ENCODE peak calls at places on chromosomes 6 and 20, in six cellular contexts. G is heart right ventricle, R is left ventricle myocardium inferior, C is cardiac muscle cell, H is heart left ventricle, P is OCI-LY7. Z is an unnamed sample.
A peak's percentile ranks its signal among the peaks of the same experiment; 100 is the strongest.

GRCh38 chr6:16409531-16410441 is 171.4 kb downstream of the GMPR start:
- DNase-seq in G (peak; percentile 50), C (peak; percentile 63), P (peak; percentile 65), R (peak; percentile 57), H (peak; percentile 48), Z (peak; percentile 68)

GRCh38 chr6:53956068-53956711 is 155.1 kb upstream of the MLIP start:
- DNase-seq in H (peak; percentile 75), P (peak; percentile 5), G (peak; percentile 51), C (peak; percentile 84), R (peak; percentile 60), Z (peak; percentile 67)

GRCh38 chr20:62489186-62489939 is 13.6 kb upstream of the GATA5 start:
- DNase-seq in P (no peak), H (no peak), G (no peak), R (no peak), C (no peak), Z (no peak)

GRCh38 chr6:45832063-45832462 is 183.6 kb downstream of the CLIC5 start:
- DNase-seq in G (no peak), R (no peak), C (no peak), P (no peak), H (no peak), Z (no peak)

GRCh38 chr6:52362443-52363221 is 681 bp downstream of the PAQR8 start:
- DNase-seq in G (peak; percentile 28), H (peak; percentile 39), P (peak; percentile 55), C (peak; percentile 42), R (peak; percentile 21), Z (peak; percentile 47)

GRCh38 chr6:21870071-21870729 is 276.6 kb downstream of the SOX4 start:
- DNase-seq in R (no peak), H (no peak), C (no peak), P (no peak), G (no peak), Z (no peak)

GRCh38 chr6:132341646-132342045 is 59.6 kb downstream of the MOXD1 start:
- DNase-seq in C (no peak), G (no peak), R (no peak), H (no peak), P (no peak), Z (no peak)

GRCh38 chr20:33501000-33501399 is 11.1 kb downstream of the CBFA2T2 start:
- DNase-seq in R (no peak), G (no peak), P (no peak), H (no peak), C (no peak), Z (no peak)

GRCh38 chr20:1327241-1327653 is 1.7 kb downstream of the SDCBP2 start:
- DNase-seq in G (no peak), P (no peak), C (no peak), R (no peak), H (peak; percentile 75), Z (peak; percentile 84)

GRCh38 chr6:156953478-156954146 is 176.4 kb downstream of the ARID1B start:
- DNase-seq in G (no peak), H (no peak), P (peak; percentile 19), R (no peak), C (peak; percentile 83), Z (no peak)

GRCh38 chr6:13980534-13980933 is 55.8 kb downstream of the RNF182 start:
- DNase-seq in H (no peak), G (no peak), P (no peak), C (no peak), R (no peak), Z (no peak)

GRCh38 chr6:144305985-144306384 is 20.9 kb downstream of the UTRN start:
- DNase-seq in P (no peak), R (no peak), G (no peak), C (no peak), H (no peak), Z (no peak)

GRCh38 chr20:45924391-45925261 is 9.9 kb upstream of the PCIF1 start:
- DNase-seq in P (no peak), H (peak; percentile 61), G (no peak), C (no peak), R (peak; percentile 50), Z (no peak)
- H3K4me3 ChIP-seq in P (no peak overlapping the region), H (peak overlapping the region; percentile 16), G (no peak overlapping the region), C (no peak overlapping the region), R (peak overlapping the region; percentile 16), Z (peak overlapping the region; percentile 7)

DNA sequence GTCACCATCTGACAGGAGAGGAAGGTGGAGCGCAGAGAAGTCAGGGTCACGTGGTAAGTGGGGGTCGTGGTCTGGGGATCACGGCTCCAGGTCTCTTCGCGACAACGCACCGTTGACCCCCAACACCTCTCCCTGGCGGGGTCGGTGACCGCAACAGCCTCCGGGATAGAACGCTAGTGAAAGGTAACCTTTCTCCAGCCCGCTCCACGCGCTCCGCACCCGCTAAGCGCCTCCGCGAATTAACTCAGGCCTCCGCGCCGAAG is 600 bp upstream of the SYNJ2 start:
- DNase-seq in H (no peak), P (no peak), G (no peak), C (no peak), R (no peak), Z (no peak)
- H3K27ac ChIP-seq in H (no peak overlapping the region), P (no peak overlapping the region), G (peak overlapping the region; percentile 89), C (no peak overlapping the region), R (peak overlapping the region; percentile 78), Z (peak overlapping the region; percentile 56)

GRCh38 chr6:108626777-108627176 is 66.1 kb downstream of the FOXO3 start:
- DNase-seq in G (no peak), H (no peak), R (no peak), P (no peak), C (no peak), Z (no peak)

GRCh38 chr6:108621117-108621516 is 60.4 kb downstream of the FOXO3 start:
- DNase-seq in P (no peak), H (peak; percentile 68), C (no peak), G (no peak), R (no peak), Z (no peak)

GRCh38 chr6:108619431-108620197 is 58.9 kb downstream of the FOXO3 start:
- DNase-seq in P (peak; percentile 12), C (no peak), G (no peak), R (no peak), H (no peak), Z (no peak)

GRCh38 chr6:108623995-108624394 is 63.3 kb downstream of the FOXO3 start:
- DNase-seq in H (no peak), C (no peak), G (no peak), R (no peak), P (no peak), Z (no peak)

GRCh38 chr6:108622601-108623335 is 62.1 kb downstream of the FOXO3 start:
- DNase-seq in P (no peak), H (peak; percentile 49), R (peak; percentile 33), G (no peak), C (no peak), Z (peak; percentile 61)
- H3K4me3 ChIP-seq in P (no peak overlapping the region), H (no peak overlapping the region), R (no peak overlapping the region), G (no peak overlapping the region), C (no peak overlapping the region), Z (no peak overlapping the region)

GRCh38 chr6:158037771-158038170 is 56.1 kb downstream of the SYNJ2 start:
- DNase-seq in H (peak; percentile 40), R (peak; percentile 21), P (no peak), G (no peak), C (no peak), Z (peak; percentile 24)

GRCh38 chr6:158039571-158040050 is 57.9 kb downstream of the SYNJ2 start:
- DNase-seq in H (peak; percentile 59), R (peak; percentile 29), C (no peak), G (peak; percentile 39), P (no peak), Z (peak; percentile 49)

GRCh38 chr6:158038291-158039177 is 56.9 kb downstream of the SYNJ2 start:
- DNase-seq in G (no peak), P (no peak), R (peak; percentile 10), H (peak; percentile 24), C (no peak), Z (peak; percentile 26)

GRCh38 chr6:158040051-158040803 is 58.6 kb downstream of the SYNJ2 start:
- DNase-seq in R (no peak), C (no peak), G (no peak), P (no peak), H (peak; percentile 53), Z (peak; percentile 5)

DNA sequence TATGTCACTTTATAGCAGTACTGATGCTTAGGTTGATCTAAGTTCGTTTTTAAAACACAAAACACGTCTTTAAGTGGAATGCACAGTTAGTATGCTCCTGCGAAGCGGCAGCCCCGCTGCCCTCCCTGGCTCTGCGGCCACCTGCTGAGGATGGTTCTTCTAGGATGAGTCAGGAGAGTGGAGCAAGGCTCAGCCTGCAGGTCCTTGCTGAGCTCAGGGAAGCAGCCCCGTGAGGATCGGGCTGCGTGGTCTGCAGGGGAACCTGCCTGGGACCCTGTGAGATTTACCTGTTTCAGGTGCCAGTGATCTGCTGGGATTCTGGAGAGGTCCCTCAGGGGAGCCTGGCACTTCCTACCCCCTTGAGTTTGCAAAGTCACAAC is 57.5 kb downstream of the SYNJ2 start:
- DNase-seq in R (peak; percentile 8), C (no peak), G (no peak), H (no peak), P (no peak), Z (peak; percentile 26)
- H3K27ac ChIP-seq in R (peak overlapping the region; percentile 94), C (no peak overlapping the region), G (peak overlapping the region; percentile 96), H (no peak overlapping the region), P (no peak overlapping the region), Z (no peak overlapping the region)

GRCh38 chr6:93419304-93420162 is at the start of gene EPHA7:
- DNase-seq in H (peak; percentile 95), P (no peak), C (peak; percentile 99), R (peak; percentile 92), G (peak; percentile 91), Z (peak; percentile 89)

GRCh38 chr6:93418113-93418447 is 1.3 kb downstream of the EPHA7 start:
- DNase-seq in G (no peak), H (no peak), C (no peak), R (no peak), P (no peak), Z (no peak)

GRCh38 chr6:93417421-93417996 is 1.9 kb downstream of the EPHA7 start:
- DNase-seq in P (no peak), R (no peak), C (peak; percentile 79), G (no peak), H (peak; percentile 25), Z (peak; percentile 23)

GRCh38 chr6:93418448-93419303 is 683 bp downstream of the EPHA7 start:
- DNase-seq in H (peak; percentile 39), C (peak; percentile 86), G (peak; percentile 33), P (no peak), R (peak; percentile 20), Z (peak; percentile 47)

GRCh38 chr6:93420163-93420806 is 926 bp upstream of the EPHA7 start:
- DNase-seq in C (peak; percentile 13), H (no peak), G (no peak), P (no peak), R (no peak), Z (no peak)
- H3K4me3 ChIP-seq in C (peak overlapping the region; percentile 46), H (peak overlapping the region; percentile 68), G (peak overlapping the region; percentile 55), P (no peak overlapping the region), R (peak overlapping the region; percentile 76), Z (peak overlapping the region; percentile 58)

Z was measured in lower lobe of right lung.